ENCODE peak calls at places on chromosomes 6 and 20, in six cellular contexts. Q, H, G, B, W and C are unnamed samples.

GRCh38 chr6:115891111-115891669 is 169.5 kb downstream of the FRK start:
- DNase-seq in G (no peak), B (peak; percentile 2), H (no peak), Q (peak; percentile 23), W (peak; percentile 84), C (peak; percentile 43)

GRCh38 chr20:59365611-59366284 is 65.3 kb downstream of the EDN3 start:
- DNase-seq in W (no peak), G (no peak), H (no peak), B (no peak), Q (no peak), C (no peak)

GRCh38 chr6:21109421-21110178 is 484.0 kb upstream of the SOX4 start:
- DNase-seq in Q (peak; percentile 64), G (no peak), W (peak; percentile 79), H (no peak), B (peak; percentile 5), C (no peak)

GRCh38 chr6:3456794-3457709 is at the start of gene SLC22A23:
- DNase-seq in B (peak; percentile 79), G (peak; percentile 49), H (peak; percentile 46), W (peak; percentile 65), Q (peak; percentile 46), C (no peak)

GRCh38 chr6:165086746-165087145 is 222.7 kb downstream of the C6orf118 start:
- DNase-seq in H (no peak), Q (no peak), G (no peak), B (no peak), W (no peak), C (no peak)

GRCh38 chr6:626236-626635 is 30.7 kb downstream of the HUS1B start:
- DNase-seq in B (no peak), G (no peak), H (no peak), Q (peak; percentile 50), W (peak; percentile 45), C (no peak)

GRCh38 chr20:14902432-14903089 is 565.1 kb upstream of the FLRT3 start:
- DNase-seq in G (no peak), B (no peak), H (no peak), Q (no peak), W (no peak), C (peak; percentile 60)

GRCh38 chr20:54255157-54255556 is 47.3 kb downstream of the PFDN4 start:
- DNase-seq in G (no peak), Q (peak; percentile 58), H (no peak), B (no peak), W (peak; percentile 62), C (no peak)

GRCh38 chr6:163494279-163494727 is 79.8 kb downstream of the QKI start:
- DNase-seq in G (no peak), B (no peak), W (peak; percentile 26), Q (no peak), H (no peak), C (no peak)

GRCh38 chr6:46757206-46757564 is 10.5 kb downstream of the ANKRD66 start:
- DNase-seq in W (no peak), G (no peak), H (no peak), B (no peak), Q (no peak), C (no peak)

GRCh38 chr6:118103381-118104105 is 196.5 kb downstream of the SLC35F1 start:
- DNase-seq in W (no peak), Q (no peak), H (no peak), G (no peak), B (no peak), C (no peak)

GRCh38 chr6:92216717-92217116 is 1202.6 kb downstream of the EPHA7 start:
- DNase-seq in W (no peak), Q (no peak), G (no peak), H (no peak), B (no peak), C (no peak)

GRCh38 chr6:15359335-15359862 is 113.5 kb downstream of the JARID2 start:
- DNase-seq in B (no peak), G (peak; percentile 35), Q (no peak), H (no peak), W (no peak), C (peak; percentile 64)

GRCh38 chr6:119027465-119027864 is 51.0 kb downstream of the FAM184A start:
- DNase-seq in G (no peak), W (no peak), B (no peak), H (no peak), Q (no peak), C (no peak)

GRCh38 chr20:56422131-56422823 is 10.2 kb downstream of the CASS4 start:
- DNase-seq in G (no peak), H (no peak), B (peak; percentile 24), W (peak; percentile 93), Q (peak; percentile 85), C (no peak)

GRCh38 chr6:92690997-92691599 is 728.3 kb downstream of the EPHA7 start:
- DNase-seq in G (no peak), Q (peak; percentile 53), H (no peak), W (peak; percentile 22), B (no peak), C (no peak)

GRCh38 chr6:92281571-92282076 is 1137.7 kb downstream of the EPHA7 start:
- DNase-seq in G (no peak), Q (no peak), H (no peak), B (no peak), W (no peak), C (no peak)

GRCh38 chr6:134000443-134000842 is 47.4 kb downstream of the TBPL1 start:
- DNase-seq in Q (no peak), B (no peak), H (no peak), G (no peak), W (no peak), C (no peak)

GRCh38 chr20:57220187-57221165 is 46.0 kb downstream of the BMP7 start:
- DNase-seq in G (no peak), W (no peak), H (no peak), Q (no peak), B (no peak), C (no peak)

GRCh38 chr6:126605089-126605488 is 265.2 kb downstream of the CENPW start:
- DNase-seq in H (no peak), B (no peak), Q (no peak), W (no peak), G (no peak), C (no peak)

GRCh38 chr6:13500264-13500663 is 12.9 kb upstream of the GFOD1 start:
- DNase-seq in H (no peak), G (no peak), W (no peak), B (no peak), Q (no peak), C (no peak)

GRCh38 chr6:169023161-169023874 is 230.3 kb downstream of the THBS2 start:
- DNase-seq in B (no peak), G (no peak), Q (no peak), H (no peak), W (no peak), C (no peak)

GRCh38 chr6:45608252-45608911 is 230.6 kb upstream of the SUPT3H start:
- DNase-seq in H (no peak), Q (peak; percentile 58), B (no peak), G (no peak), W (peak; percentile 39), C (no peak)

GRCh38 chr20:35988910-35989463 is 20.6 kb downstream of the CNBD2 start:
- DNase-seq in Q (no peak), W (no peak), G (no peak), B (no peak), H (no peak), C (no peak)

GRCh38 chr20:36823126-36823525 is 49.6 kb upstream of the DSN1 start:
- DNase-seq in B (no peak), W (no peak), H (no peak), Q (no peak), G (no peak), C (no peak)

GRCh38 chr6:73969982-73970960 is 274.3 kb downstream of the CD109 start:
- DNase-seq in G (peak; percentile 21), H (no peak), Q (peak; percentile 87), B (peak; percentile 10), W (peak; percentile 67), C (peak; percentile 7)

GRCh38 chr6:15421945-15422733 is 176.3 kb downstream of the JARID2 start:
- DNase-seq in B (no peak), H (no peak), W (no peak), Q (no peak), G (no peak), C (no peak)

GRCh38 chr20:10828221-10828620 is 154.4 kb upstream of the JAG1 start:
- DNase-seq in W (no peak), Q (no peak), G (no peak), B (no peak), H (no peak), C (no peak)

GRCh38 chr6:45531999-45532605 is 154.4 kb upstream of the SUPT3H start:
- DNase-seq in Q (no peak), W (no peak), G (no peak), B (no peak), H (no peak), C (no peak)

GRCh38 chr6:151690768-151691562 is 116.5 kb upstream of the ESR1 start:
- DNase-seq in H (no peak), G (no peak), B (no peak), Q (peak; percentile 50), W (no peak), C (peak; percentile 74)
- H3K4me3 ChIP-seq in H (peak overlapping the region; percentile 30), G (peak overlapping the region; percentile 33), B (no peak overlapping the region), Q (no peak overlapping the region), W (no peak overlapping the region), C (peak overlapping the region; percentile 40)

GRCh38 chr6:122491915-122492537 is 20.4 kb upstream of the SERINC1 start:
- DNase-seq in W (peak; percentile 82), B (peak; percentile 37), H (peak; percentile 40), G (peak; percentile 51), Q (peak; percentile 88), C (no peak)
- TF ChIP-seq CTCF in W (peak; percentile 97), B (peak; percentile 68), H (peak; percentile 78), G (peak; percentile 53), Q (peak; percentile 100), C (peak; percentile 77)

GRCh38 chr6:71205336-71205956 is 83.2 kb upstream of the OGFRL1 start:
- DNase-seq in H (no peak), G (no peak), Q (peak; percentile 63), B (no peak), W (peak; percentile 53), C (no peak)
- H3K4me3 ChIP-seq in H (no peak overlapping the region), G (no peak overlapping the region), Q (no peak overlapping the region), B (no peak overlapping the region), W (no peak overlapping the region), C (no peak overlapping the region)

GRCh38 chr6:157246048-157246630 is 77.2 kb downstream of the TMEM242 start:
- DNase-seq in H (no peak), G (peak; percentile 81), B (no peak), Q (peak; percentile 48), W (no peak), C (no peak)

GRCh38 chr6:157244780-157245179 is 78.5 kb downstream of the TMEM242 start:
- DNase-seq in Q (no peak), H (no peak), G (no peak), W (no peak), B (no peak), C (no peak)

GRCh38 chr6:157245486-157245885 is 77.8 kb downstream of the TMEM242 start:
- DNase-seq in B (no peak), W (no peak), Q (no peak), H (no peak), G (no peak), C (no peak)

GRCh38 chr6:157242791-157243190 is 80.5 kb downstream of the TMEM242 start:
- DNase-seq in G (no peak), H (no peak), W (no peak), B (no peak), Q (no peak), C (no peak)

DNA sequence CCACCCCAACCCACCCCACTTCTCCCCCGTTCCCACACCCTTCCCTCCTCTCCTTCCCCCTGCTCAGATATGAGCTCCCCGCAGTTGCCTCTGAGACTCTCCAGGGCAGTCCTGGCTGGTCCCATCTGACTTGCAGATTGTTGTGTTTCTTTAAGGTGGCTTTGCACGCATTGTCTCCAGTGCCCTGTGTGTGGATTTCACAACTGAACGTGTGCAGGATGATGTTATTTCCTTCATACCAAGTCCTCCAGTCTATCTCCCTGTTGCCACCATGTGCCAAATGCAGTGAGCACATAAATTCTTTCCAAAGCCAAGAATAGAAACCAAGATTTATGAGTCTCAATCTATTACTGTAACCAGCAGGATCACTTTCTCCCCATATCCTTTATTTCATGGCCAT is 79.1 kb downstream of the TMEM242 start:
- DNase-seq in W (no peak), Q (peak; percentile 70), B (no peak), H (no peak), G (no peak), C (no peak)
- TF ChIP-seq CTCF in W (no peak), Q (no peak), B (no peak), H (no peak), G (no peak), C (no peak)